ENCODE peak calls at places on chromosomes 1 and 21, in four cellular contexts. M is left ventricle myocardium inferior, Y is transverse colon, S is B cell. T is an unnamed sample.

GRCh38 chr1:109589177-109589576 is 30.2 kb downstream of the GNAT2 start:
- DNase-seq in S (no peak), Y (no peak), M (no peak), T (no peak)

GRCh38 chr1:44557756-44558155 is 116.5 kb downstream of the TMEM53 start:
- DNase-seq in Y (no peak), M (no peak), S (no peak), T (no peak)

GRCh38 chr21:45126085-45126687 is 51.8 kb downstream of the ADARB1 start:
- DNase-seq in Y (no peak), S (no peak), M (no peak), T (no peak)

GRCh38 chr21:42681296-42682206 is 28.1 kb downstream of the PDE9A start:
- DNase-seq in M (no peak), Y (no peak), S (no peak), T (no peak)

GRCh38 chr1:228868731-228869024 is 133.4 kb downstream of the RHOU start:
- DNase-seq in S (no peak), Y (no peak), M (no peak), T (no peak)

GRCh38 chr21:38756746-38757145 is 49.0 kb upstream of the ETS2 start:
- DNase-seq in S (no peak), M (no peak), Y (no peak), T (no peak)

GRCh38 chr1:235917267-235917811 is 50.6 kb upstream of the LYST start:
- DNase-seq in S (no peak), Y (peak), M (peak), T (no peak)

GRCh38 chr1:21449906-21450305 is 10.0 kb downstream of the NBPF3 start:
- DNase-seq in S (no peak), Y (no peak), M (no peak), T (no peak)

GRCh38 chr1:209756608-209757445 is 974 bp downstream of the TRAF3IP3 start:
- DNase-seq in M (no peak), Y (peak), S (peak), T (no peak)

GRCh38 chr1:173946380-173946921 is 29.3 kb upstream of the SERPINC1 start:
- DNase-seq in Y (no peak), S (no peak), M (no peak), T (no peak)

GRCh38 chr1:215766521-215766920 is 199.4 kb downstream of the KCTD3 start:
- DNase-seq in Y (no peak), S (no peak), M (no peak), T (no peak)

GRCh38 chr1:215768303-215768702 is 201.2 kb downstream of the KCTD3 start:
- DNase-seq in Y (no peak), S (no peak), M (no peak), T (no peak)

DNA sequence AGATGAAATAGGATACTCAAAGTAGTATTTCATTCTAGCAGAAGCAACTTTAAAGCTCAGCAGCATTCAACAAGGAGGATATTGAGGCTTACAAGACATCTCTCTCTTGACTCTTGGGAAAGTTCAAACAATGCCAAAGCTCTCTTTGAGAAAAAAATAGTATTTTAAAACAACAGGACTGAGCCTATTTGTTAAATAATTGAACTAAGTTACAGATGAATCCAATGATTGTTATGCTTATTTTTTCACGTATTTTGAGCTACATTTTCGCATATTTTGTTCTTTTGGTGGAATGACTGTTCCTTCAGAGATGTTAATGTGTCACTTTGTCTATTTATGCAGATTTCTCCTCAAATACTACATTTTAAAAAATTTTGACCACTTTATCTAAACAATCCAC is 200.7 kb downstream of the KCTD3 start:
- DNase-seq in S (no peak), M (no peak), Y (no peak), T (no peak)
- TF ChIP-seq CTCF in S (no peak), M (no peak), Y (no peak), T (no peak)

GRCh38 chr21:35984654-35985366 is 75.5 kb downstream of the SETD4 start:
- DNase-seq in S (no peak), Y (no peak), M (no peak), T (no peak)
- TF ChIP-seq CTCF in S (no peak), Y (no peak), M (no peak), T (peak)

DNA sequence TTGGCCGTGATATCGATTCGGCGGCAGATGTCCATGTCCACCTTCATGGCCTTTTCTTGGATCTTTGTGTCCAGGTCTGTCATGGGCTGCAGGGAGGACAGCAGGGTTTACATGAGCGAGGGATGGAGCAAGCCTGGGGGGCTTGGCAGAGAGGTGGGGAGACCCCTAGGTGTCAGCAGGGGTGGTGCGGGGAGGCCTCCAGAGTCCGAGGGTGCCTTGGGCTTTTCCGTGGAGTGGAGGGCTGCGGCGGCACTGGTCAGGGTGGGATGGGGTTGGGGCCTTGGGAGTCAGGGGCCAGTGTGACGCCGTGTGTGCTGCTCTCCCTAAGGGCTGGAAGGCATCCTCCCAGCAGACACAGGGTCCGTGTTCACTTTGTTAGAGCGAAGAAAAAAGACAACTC is 16.1 kb upstream of the ALDH4A1 start:
- DNase-seq in Y (no peak), S (no peak), M (no peak), T (no peak)
- TF ChIP-seq CTCF in Y (no peak), S (no peak), M (no peak), T (no peak)

GRCh38 chr1:153919879-153920852 is 2.6 kb downstream of the GATAD2B start:
- DNase-seq in M (no peak), S (no peak), Y (no peak), T (no peak)
- TF ChIP-seq CTCF in M (no peak), S (peak), Y (peak), T (peak)

GRCh38 chr1:51569284-51570062 is 47.4 kb upstream of the OSBPL9 start:
- DNase-seq in M (no peak), Y (peak), S (peak), T (no peak)
- TF ChIP-seq CTCF in M (peak), Y (no peak), S (no peak), T (no peak)

GRCh38 chr1:87799451-87799850 is 470.8 kb downstream of the LMO4 start:
- DNase-seq in S (no peak), M (no peak), Y (no peak), T (no peak)
- TF ChIP-seq CTCF in S (no peak), M (no peak), Y (no peak), T (no peak)

DNA sequence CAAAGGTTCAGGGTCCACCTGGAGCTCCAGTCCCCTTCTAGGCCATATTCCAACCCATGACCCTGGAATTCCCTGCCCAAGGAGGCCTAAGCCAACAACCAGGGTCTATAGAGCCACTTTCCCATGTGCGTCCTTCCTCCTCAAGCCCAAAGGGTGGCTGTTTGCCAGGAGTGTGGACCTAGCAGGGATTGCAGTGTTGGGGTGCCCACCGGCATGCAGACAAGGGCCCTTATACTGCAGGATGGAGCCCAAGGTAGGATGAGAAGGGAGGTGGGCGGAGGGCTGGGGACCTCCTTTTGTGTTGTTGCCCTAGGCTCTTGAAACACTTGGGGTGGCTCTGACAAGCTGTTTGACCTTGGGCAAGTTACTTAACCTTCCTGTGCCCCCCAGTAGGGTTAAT is 19.7 kb upstream of the ADGRB2 start:
- DNase-seq in M (no peak), Y (no peak), S (no peak), T (no peak)
- TF ChIP-seq CTCF in M (no peak), Y (no peak), S (no peak), T (no peak)

DNA sequence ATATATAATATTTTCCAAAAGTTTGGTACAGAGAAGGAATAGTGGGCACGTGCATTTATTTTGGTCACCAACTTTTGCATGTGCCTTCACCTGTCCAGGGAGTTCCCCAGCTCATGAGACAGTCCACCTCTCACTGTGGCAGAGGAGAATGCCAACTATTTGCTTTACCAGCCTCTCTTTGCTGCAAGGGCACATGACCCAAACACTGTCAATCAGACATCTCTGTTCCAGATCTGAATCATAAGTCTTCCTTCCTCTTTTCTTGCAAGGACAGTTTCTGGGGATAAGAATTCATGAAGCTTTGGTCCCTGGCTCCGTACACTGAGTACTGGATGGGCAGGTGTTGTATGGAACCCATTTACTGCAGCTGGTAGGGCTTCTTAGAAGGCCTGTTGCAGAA is 38.6 kb downstream of the C1orf87 start:
- DNase-seq in M (no peak), Y (no peak), S (no peak), T (no peak)
- TF ChIP-seq CTCF in M (no peak), Y (no peak), S (no peak), T (no peak)

DNA sequence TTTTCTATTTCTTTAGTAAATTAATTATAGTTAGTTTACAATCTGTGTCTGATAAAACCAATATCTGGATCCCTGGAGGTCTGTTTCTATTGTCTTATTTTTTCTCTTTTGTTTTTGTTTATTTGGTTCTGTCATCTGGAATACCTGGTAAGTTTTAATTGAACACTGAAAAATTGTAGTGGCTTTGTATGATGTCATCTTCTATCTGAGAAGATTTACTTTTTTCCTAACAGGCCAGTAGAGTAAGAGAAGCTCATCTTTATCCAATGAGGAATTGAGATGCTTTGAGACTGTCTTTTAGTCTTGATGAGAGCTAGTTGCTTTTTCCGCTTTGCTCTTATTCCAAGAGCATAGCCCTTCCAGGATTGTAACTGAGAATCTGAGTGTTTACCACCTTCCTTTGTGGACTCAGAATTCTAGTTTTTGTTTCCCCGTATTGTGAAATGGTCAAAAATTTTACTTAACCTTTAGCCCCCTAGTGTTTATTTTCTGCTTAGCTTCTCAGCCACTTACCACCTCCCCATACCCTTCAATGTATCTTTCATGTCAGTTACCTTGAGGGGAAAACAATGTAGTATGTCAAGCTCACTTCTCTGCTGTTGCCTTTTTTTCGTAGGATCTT is 25.0 kb downstream of the PTGFRN start:
- DNase-seq in Y (no peak), M (no peak), S (no peak), T (no peak)
- TF ChIP-seq CTCF in Y (peak), M (peak), S (no peak), T (peak)